ENCODE peak calls at places on chromosomes 16 and 17, in six cellular contexts. U, E, D, L, O and M are unnamed samples.

GRCh38 chr16:4513881-4514280 is 24.7 kb downstream of the CDIP1 start:
- DNase-seq in U (no peak), E (peak), D (no peak), L (no peak), O (no peak), M (no peak)

GRCh38 chr17:40901981-40902862 is 17.2 kb upstream of the KRT20 start:
- DNase-seq in U (peak), E (no peak), D (no peak), L (no peak), O (no peak), M (no peak)

GRCh38 chr16:77881355-77882003 is 93.1 kb downstream of the VAT1L start:
- DNase-seq in U (no peak), E (no peak), D (no peak), L (no peak), O (no peak), M (no peak)

GRCh38 chr17:63494300-63494928 is 17.6 kb downstream of the ACE start:
- DNase-seq in U (no peak), E (peak), D (no peak), L (no peak), O (no peak), M (no peak)

GRCh38 chr16:381788-382717 is at the start of gene PGAP6:
- DNase-seq in U (peak), E (peak), D (no peak), L (no peak), O (peak), M (no peak)

GRCh38 chr17:75739801-75740200 is 18.5 kb downstream of the ITGB4 start:
- DNase-seq in U (no peak), E (no peak), D (no peak), L (no peak), O (no peak), M (no peak)

GRCh38 chr17:32497431-32498205 is 10.8 kb downstream of the CDK5R1 start:
- DNase-seq in U (no peak), E (peak), D (no peak), L (no peak), O (no peak), M (no peak)

GRCh38 chr17:63760771-63761539 is 12.4 kb downstream of the CCDC47 start:
- DNase-seq in U (no peak), E (no peak), D (no peak), L (no peak), O (no peak), M (no peak)

DNA sequence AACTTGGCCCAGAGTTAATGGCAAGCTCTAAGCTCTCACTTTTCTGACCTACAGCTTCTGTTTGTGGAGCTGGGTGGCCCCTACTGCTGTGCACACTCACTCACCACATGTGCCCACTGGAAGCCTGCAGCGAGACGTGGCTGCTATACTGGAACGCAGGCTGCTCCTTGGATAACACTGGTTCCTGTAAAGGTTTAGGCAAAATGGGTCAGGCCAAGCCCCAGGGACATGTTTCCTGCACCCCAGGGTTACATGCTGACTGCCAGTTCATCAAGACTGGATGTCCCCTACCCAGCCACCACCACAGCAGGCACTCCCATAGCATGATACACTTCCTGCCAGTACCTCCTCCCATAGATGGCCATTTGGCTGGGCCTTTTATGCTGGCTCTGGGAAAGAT is 8.3 kb downstream of the POLDIP2 start:
- DNase-seq in U (no peak), E (no peak), D (no peak), L (no peak), O (no peak), M (no peak)
- TF ChIP-seq CTCF in U (no peak), E (no peak), D (no peak), L (no peak), O (no peak), M (no peak)

DNA sequence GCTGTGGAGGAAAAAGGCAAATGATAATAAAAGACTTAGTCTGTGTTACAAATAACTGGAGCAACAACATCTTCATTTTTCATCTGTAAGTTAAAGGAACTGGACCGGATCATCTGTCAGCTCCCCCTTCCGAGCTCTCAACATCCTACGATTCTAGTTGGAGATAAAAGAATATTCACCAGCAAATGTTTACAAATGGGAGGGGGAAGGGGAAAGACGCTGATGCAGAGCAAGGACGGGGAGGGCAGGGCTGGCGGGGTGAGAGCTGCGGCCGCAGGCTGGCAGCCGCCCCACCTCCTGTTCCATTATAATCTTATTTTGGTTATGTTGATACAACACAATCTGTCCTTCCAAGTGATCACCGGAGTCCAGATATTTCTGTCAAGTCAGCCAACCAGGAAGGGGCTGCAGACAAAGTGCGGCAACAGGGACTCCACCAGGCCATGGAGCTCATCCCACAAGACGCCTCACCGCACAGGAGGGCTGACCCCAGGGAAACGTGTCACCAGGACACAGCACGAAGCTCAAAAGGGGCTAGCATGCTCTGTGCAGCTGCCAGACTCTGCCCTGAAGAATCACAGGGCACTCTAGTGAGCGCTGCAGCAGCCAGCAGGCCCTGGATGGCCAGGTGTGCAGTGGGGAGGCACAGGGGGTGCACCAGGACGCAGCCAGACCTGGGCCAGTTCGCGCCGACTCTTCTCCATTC is 19.7 kb downstream of the FBXO31 start:
- DNase-seq in U (no peak), E (peak), D (no peak), L (no peak), O (peak), M (no peak)
- H3K4me3 ChIP-seq in U (no peak), E (no peak), D (no peak), L (peak), O (peak), M (no peak)

GRCh38 chr17:73783382-73783766 is 139.1 kb upstream of the SDK2 start:
- DNase-seq in U (no peak), E (no peak), D (no peak), L (no peak), O (no peak), M (no peak)

GRCh38 chr17:73782231-73782630 is 138.0 kb upstream of the SDK2 start:
- DNase-seq in U (no peak), E (no peak), D (no peak), L (no peak), O (no peak), M (no peak)

GRCh38 chr17:73784015-73784603 is 139.9 kb upstream of the SDK2 start:
- DNase-seq in U (no peak), E (no peak), D (no peak), L (no peak), O (no peak), M (no peak)

GRCh38 chr17:73785466-73785865 is 141.2 kb upstream of the SDK2 start:
- DNase-seq in U (no peak), E (no peak), D (no peak), L (no peak), O (no peak), M (no peak)

GRCh38 chr17:73782641-73783381 is 138.6 kb upstream of the SDK2 start:
- DNase-seq in U (no peak), E (no peak), D (no peak), L (no peak), O (no peak), M (no peak)
- TF ChIP-seq CTCF in U (no peak), E (no peak), D (peak), L (no peak), O (no peak), M (no peak)

DNA sequence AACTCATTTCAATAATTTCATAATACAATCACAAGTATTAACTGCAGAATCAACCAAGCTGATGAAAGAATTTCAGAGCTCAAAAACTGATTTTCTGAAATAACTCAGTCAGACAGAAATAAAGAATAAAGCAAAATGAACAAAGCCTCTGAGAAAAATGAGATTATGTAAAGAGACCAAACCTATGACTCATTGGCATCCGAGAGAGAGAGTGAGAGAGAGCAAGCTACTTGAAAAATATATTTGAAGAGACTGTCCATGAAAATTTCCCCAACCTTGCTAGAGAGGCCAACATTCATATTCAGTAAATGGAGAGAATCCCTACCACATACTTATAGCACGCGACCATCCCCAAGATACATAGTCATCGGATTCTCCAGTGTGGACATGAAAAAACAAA is 1376.4 kb downstream of the CDH11 start:
- DNase-seq in U (peak), E (no peak), D (no peak), L (no peak), O (no peak), M (no peak)
- H3K4me3 ChIP-seq in U (no peak), E (no peak), D (no peak), L (no peak), O (no peak), M (no peak)